ENCODE peak calls at places on chromosomes 11 and 22, in seven cellular contexts. Z is uterus, B is cardiac fibroblast, Y is tibial nerve, L is astrocyte of the spinal cord, S is endothelial cell of umbilical vein, D is GM06990. E is an unnamed sample.

GRCh38 chr11:72023335-72023734 is 24.6 kb downstream of the IL18BP start:
- DNase-seq in Z (no peak), B (no peak), Y (no peak), L (no peak), S (no peak), D (no peak), E (no peak)

GRCh38 chr11:122139595-122139866 is 23.5 kb upstream of the BLID start:
- DNase-seq in Z (no peak), B (no peak), Y (no peak), L (no peak), S (peak), D (no peak), E (no peak)

GRCh38 chr11:111729441-111729840 is 36.7 kb downstream of the PPP2R1B start:
- DNase-seq in Z (no peak), B (no peak), Y (no peak), L (peak), S (peak), D (no peak), E (no peak)

GRCh38 chr11:69867076-69868002 is 48.1 kb upstream of the FGF3 start:
- DNase-seq in Z (no peak), B (peak), Y (no peak), L (peak), S (no peak), D (no peak), E (peak)

GRCh38 chr11:128852327-128853023 is 14.6 kb downstream of the KCNJ1 start:
- DNase-seq in Z (no peak), B (no peak), Y (no peak), L (no peak), S (no peak), D (no peak), E (no peak)

GRCh38 chr11:132125855-132126841 is 755.7 kb downstream of the NTM start:
- DNase-seq in Z (no peak), B (peak), Y (peak), L (peak), S (peak), D (no peak), E (peak)

GRCh38 chr11:43984039-43984438 is 41.6 kb downstream of the C11orf96 start:
- DNase-seq in Z (no peak), B (no peak), Y (no peak), L (no peak), S (no peak), D (no peak), E (no peak)

GRCh38 chr11:97965849-97966646 is 1054.7 kb upstream of the CNTN5 start:
- DNase-seq in Z (no peak), B (peak), Y (no peak), L (peak), S (peak), D (no peak), E (peak)

GRCh38 chr11:128859563-128860441 is 7.3 kb downstream of the KCNJ1 start:
- DNase-seq in Z (peak), B (peak), Y (peak), L (peak), S (peak), D (peak), E (peak)

GRCh38 chr11:87339416-87339815 is 301.7 kb downstream of the TMEM135 start:
- DNase-seq in Z (no peak), B (no peak), Y (no peak), L (no peak), S (no peak), D (no peak), E (no peak)

GRCh38 chr22:49633010-49633324 is 194.7 kb downstream of the BRD1 start:
- DNase-seq in Z (no peak), B (no peak), Y (no peak), L (no peak), S (no peak), D (no peak), E (no peak)

GRCh38 chr11:19962795-19963163 is 197.5 kb downstream of the DBX1 start:
- DNase-seq in Z (no peak), B (peak), Y (no peak), L (peak), S (no peak), D (no peak), E (peak)

GRCh38 chr11:30605036-30605435 is 18.9 kb upstream of the MPPED2 start:
- DNase-seq in Z (no peak), B (no peak), Y (no peak), L (no peak), S (no peak), D (no peak), E (no peak)

GRCh38 chr11:93000511-93001476 is 31.3 kb downstream of the MTNR1B start:
- DNase-seq in Z (no peak), B (peak), Y (no peak), L (peak), S (peak), D (no peak), E (peak)

GRCh38 chr22:41848468-41848867 is 15.6 kb downstream of the SREBF2 start:
- DNase-seq in Z (no peak), B (peak), Y (peak), L (no peak), S (no peak), D (no peak), E (peak)

GRCh38 chr11:121931121-121931520 is 184.9 kb downstream of the BLID start:
- DNase-seq in Z (no peak), B (no peak), Y (no peak), L (no peak), S (no peak), D (no peak), E (no peak)

GRCh38 chr22:31861226-31861840 is 83.0 kb upstream of the YWHAH start:
- DNase-seq in Z (no peak), B (peak), Y (no peak), L (no peak), S (no peak), D (no peak), E (no peak)

GRCh38 chr11:8688414-8689362 is 6.1 kb downstream of the RPL27A start:
- DNase-seq in Z (peak), B (peak), Y (peak), L (peak), S (peak), D (peak), E (peak)
- TF ChIP-seq CTCF in Z (peak), B (peak), Y (no peak), L (no peak), S (no peak), D (no peak), E (no peak)

DNA sequence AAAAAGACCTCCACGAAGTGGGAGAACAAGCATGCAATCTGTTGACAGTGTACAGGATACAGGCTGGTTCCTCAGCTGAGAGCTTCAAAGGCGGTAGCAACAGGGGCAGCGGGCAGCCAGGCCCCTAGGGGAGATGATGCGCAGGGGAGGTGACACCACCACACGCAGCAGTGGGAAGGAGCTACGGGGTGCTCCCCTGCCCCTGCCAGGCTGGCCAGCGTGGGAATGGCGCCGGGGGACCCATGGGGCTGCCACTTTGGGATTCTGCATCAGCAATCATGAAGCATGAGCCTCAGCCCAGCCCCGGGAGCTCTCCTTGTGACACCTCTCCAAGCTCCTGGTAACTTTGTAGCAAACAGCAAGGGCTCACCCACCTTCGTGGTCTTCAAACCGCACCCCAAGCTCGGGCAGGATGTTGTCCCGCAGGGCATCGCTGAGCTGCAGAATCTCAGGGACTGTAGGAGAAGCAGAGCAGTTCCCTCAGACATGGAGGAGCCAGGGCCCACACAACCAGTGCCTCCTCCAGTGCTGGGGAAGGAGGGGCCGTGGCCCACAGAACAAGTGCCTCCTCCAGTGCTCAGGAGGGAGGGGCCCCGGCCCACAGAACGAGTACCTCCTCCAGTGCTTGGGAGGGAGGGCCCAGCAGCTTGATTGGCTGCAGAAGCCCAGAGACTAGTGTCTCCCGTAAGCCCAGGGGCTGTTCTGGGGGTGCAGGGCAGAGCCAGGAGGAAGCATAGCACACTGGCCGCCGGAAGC is 14.6 kb upstream of the NAP1L4 start:
- DNase-seq in Z (no peak), B (no peak), Y (no peak), L (no peak), S (no peak), D (no peak), E (no peak)
- H3K4me3 ChIP-seq in Z (no peak), B (no peak), Y (no peak), L (no peak), S (no peak), D (no peak), E (no peak)

GRCh38 chr11:94759522-94759921 is 8.6 kb upstream of the AMOTL1 start:
- DNase-seq in Z (no peak), B (no peak), Y (no peak), L (no peak), S (no peak), D (no peak), E (no peak)

GRCh38 chr11:94760296-94760695 is 7.9 kb upstream of the AMOTL1 start:
- DNase-seq in Z (no peak), B (no peak), Y (no peak), L (no peak), S (no peak), D (no peak), E (no peak)

GRCh38 chr11:94762995-94763394 is 5.2 kb upstream of the AMOTL1 start:
- DNase-seq in Z (no peak), B (no peak), Y (no peak), L (no peak), S (no peak), D (no peak), E (no peak)

GRCh38 chr11:94758671-94759070 is 9.5 kb upstream of the AMOTL1 start:
- DNase-seq in Z (no peak), B (no peak), Y (no peak), L (no peak), S (no peak), D (no peak), E (no peak)

GRCh38 chr11:94762208-94762607 is 5.9 kb upstream of the AMOTL1 start:
- DNase-seq in Z (no peak), B (no peak), Y (no peak), L (no peak), S (peak), D (no peak), E (no peak)
- TF ChIP-seq CTCF in Z (peak), B (peak), Y (no peak), L (peak), S (peak), D (peak), E (peak)

DNA sequence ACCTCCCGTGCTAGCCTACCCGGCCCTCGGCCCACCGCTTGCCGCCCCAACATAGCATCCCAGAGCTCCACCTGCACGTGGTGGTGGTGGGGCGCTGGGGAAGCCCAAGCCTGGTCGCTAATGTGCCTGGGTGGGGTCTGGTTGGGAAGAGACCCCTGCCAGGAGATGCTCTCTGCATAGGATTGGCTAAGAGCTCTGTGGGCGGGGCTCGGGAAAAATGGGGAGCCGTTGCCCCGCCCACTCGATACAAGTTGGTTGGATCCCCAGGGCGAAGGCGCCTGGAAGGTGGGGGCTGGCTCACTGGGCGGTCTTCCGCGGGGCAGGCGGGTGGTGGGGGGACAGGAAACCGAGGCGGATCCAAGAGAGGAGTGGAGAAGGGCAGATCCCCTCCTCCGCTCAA is 7.6 kb downstream of the LRRC10B start:
- DNase-seq in Z (no peak), B (no peak), Y (no peak), L (no peak), S (no peak), D (no peak), E (no peak)
- H3K4me3 ChIP-seq in Z (no peak), B (no peak), Y (no peak), L (no peak), S (no peak), D (no peak), E (no peak)

DNA sequence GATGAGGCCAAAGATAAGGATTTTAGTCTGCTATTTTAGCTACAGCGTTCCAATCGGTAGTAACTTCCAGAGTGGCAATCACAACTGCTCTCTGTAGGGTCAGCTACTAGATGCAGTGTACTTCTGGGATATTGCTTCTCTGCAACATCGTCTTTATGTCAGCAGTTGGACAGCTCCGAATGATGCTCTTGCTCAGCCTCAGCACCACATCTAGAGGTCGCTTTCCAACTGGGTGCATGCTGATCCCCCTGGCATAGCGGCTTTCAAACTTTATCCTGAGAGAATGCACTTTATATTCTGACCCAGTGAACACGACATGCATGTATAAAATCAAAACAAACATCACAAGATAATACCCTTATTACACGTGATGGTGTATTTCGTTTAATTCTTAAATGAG is 219.6 kb downstream of the C11orf87 start:
- DNase-seq in Z (no peak), B (peak), Y (no peak), L (peak), S (no peak), D (no peak), E (peak)
- TF ChIP-seq CTCF in Z (no peak), B (peak), Y (no peak), L (peak), S (no peak), D (no peak), E (peak)